ENCODE peak calls at places on chromosomes 7 and 10, in five cellular contexts. One of them, this sample, is unnamed.

GRCh38 chr10:90723416-90724068 is 134.3 kb downstream of the HTR7 start:
- DNase-seq in cardiac fibroblast: no peak
- DNase-seq in bronchial epithelial cell: peak
- DNase-seq in psoas muscle: no peak
- DNase-seq in brain microvascular endothelial cell: no peak
- DNase-seq in this sample: no peak

GRCh38 chr7:4883352-4884144 is at the start of gene RADIL:
- DNase-seq in brain microvascular endothelial cell: peak
- DNase-seq in cardiac fibroblast: peak
- DNase-seq in bronchial epithelial cell: peak
- DNase-seq in psoas muscle: peak
- DNase-seq in this sample: peak

GRCh38 chr7:75662579-75663301 is 76.0 kb downstream of the HIP1 start:
- DNase-seq in cardiac fibroblast: no peak
- DNase-seq in psoas muscle: no peak
- DNase-seq in bronchial epithelial cell: no peak
- DNase-seq in brain microvascular endothelial cell: no peak
- DNase-seq in this sample: no peak

GRCh38 chr10:61545170-61545569 is 92.0 kb upstream of the TMEM26 start:
- DNase-seq in psoas muscle: no peak
- DNase-seq in bronchial epithelial cell: no peak
- DNase-seq in brain microvascular endothelial cell: no peak
- DNase-seq in cardiac fibroblast: no peak
- DNase-seq in this sample: no peak

GRCh38 chr7:26182283-26182682 is 18.3 kb downstream of the HNRNPA2B1 start:
- DNase-seq in cardiac fibroblast: no peak
- DNase-seq in brain microvascular endothelial cell: no peak
- DNase-seq in bronchial epithelial cell: no peak
- DNase-seq in psoas muscle: peak
- DNase-seq in this sample: no peak

GRCh38 chr7:4830176-4830575 is 31.7 kb downstream of the PAPOLB start:
- DNase-seq in cardiac fibroblast: peak
- DNase-seq in brain microvascular endothelial cell: peak
- DNase-seq in psoas muscle: no peak
- DNase-seq in bronchial epithelial cell: peak
- DNase-seq in this sample: peak

GRCh38 chr10:43393606-43394360 is 15.2 kb downstream of the HNRNPF start:
- DNase-seq in cardiac fibroblast: no peak
- DNase-seq in bronchial epithelial cell: no peak
- DNase-seq in brain microvascular endothelial cell: no peak
- DNase-seq in psoas muscle: no peak
- DNase-seq in this sample: no peak

GRCh38 chr7:141876371-141876770 is 35.1 kb upstream of the PRSS37 start:
- DNase-seq in brain microvascular endothelial cell: no peak
- DNase-seq in cardiac fibroblast: no peak
- DNase-seq in bronchial epithelial cell: no peak
- DNase-seq in psoas muscle: no peak
- DNase-seq in this sample: no peak

GRCh38 chr10:113594673-113595072 is 41.8 kb downstream of the HABP2 start:
- DNase-seq in cardiac fibroblast: no peak
- DNase-seq in brain microvascular endothelial cell: no peak
- DNase-seq in psoas muscle: no peak
- DNase-seq in bronchial epithelial cell: no peak
- DNase-seq in this sample: no peak

GRCh38 chr7:77330169-77330882 is 85.8 kb downstream of the GSAP start:
- DNase-seq in bronchial epithelial cell: peak
- DNase-seq in psoas muscle: no peak
- DNase-seq in cardiac fibroblast: peak
- DNase-seq in brain microvascular endothelial cell: no peak
- DNase-seq in this sample: no peak

GRCh38 chr7:86598721-86599120 is 45.0 kb upstream of the GRM3 start:
- DNase-seq in psoas muscle: no peak
- DNase-seq in brain microvascular endothelial cell: no peak
- DNase-seq in cardiac fibroblast: no peak
- DNase-seq in bronchial epithelial cell: no peak
- DNase-seq in this sample: no peak

GRCh38 chr10:130333185-130333584 is 197.0 kb downstream of the GLRX3 start:
- DNase-seq in cardiac fibroblast: no peak
- DNase-seq in psoas muscle: no peak
- DNase-seq in brain microvascular endothelial cell: no peak
- DNase-seq in bronchial epithelial cell: no peak
- DNase-seq in this sample: no peak
- TF ChIP-seq CTCF in cardiac fibroblast: no peak
- TF ChIP-seq CTCF in psoas muscle: no peak
- TF ChIP-seq CTCF in brain microvascular endothelial cell: no peak
- TF ChIP-seq CTCF in bronchial epithelial cell: no peak
- TF ChIP-seq CTCF in this sample: no peak

GRCh38 chr7:1666251-1666778 is 3.8 kb upstream of the ELFN1 start:
- DNase-seq in bronchial epithelial cell: no peak
- DNase-seq in cardiac fibroblast: no peak
- DNase-seq in psoas muscle: peak
- DNase-seq in brain microvascular endothelial cell: no peak
- DNase-seq in this sample: no peak

GRCh38 chr7:1668486-1668931 is 1.6 kb upstream of the ELFN1 start:
- DNase-seq in psoas muscle: peak
- DNase-seq in brain microvascular endothelial cell: no peak
- DNase-seq in bronchial epithelial cell: no peak
- DNase-seq in cardiac fibroblast: no peak
- DNase-seq in this sample: no peak

GRCh38 chr7:1665721-1666250 is 4.3 kb upstream of the ELFN1 start:
- DNase-seq in cardiac fibroblast: peak
- DNase-seq in bronchial epithelial cell: no peak
- DNase-seq in psoas muscle: peak
- DNase-seq in brain microvascular endothelial cell: no peak
- DNase-seq in this sample: peak

GRCh38 chr7:1667566-1668485 is 2.3 kb upstream of the ELFN1 start:
- DNase-seq in bronchial epithelial cell: no peak
- DNase-seq in brain microvascular endothelial cell: no peak
- DNase-seq in cardiac fibroblast: no peak
- DNase-seq in psoas muscle: peak
- DNase-seq in this sample: no peak

DNA sequence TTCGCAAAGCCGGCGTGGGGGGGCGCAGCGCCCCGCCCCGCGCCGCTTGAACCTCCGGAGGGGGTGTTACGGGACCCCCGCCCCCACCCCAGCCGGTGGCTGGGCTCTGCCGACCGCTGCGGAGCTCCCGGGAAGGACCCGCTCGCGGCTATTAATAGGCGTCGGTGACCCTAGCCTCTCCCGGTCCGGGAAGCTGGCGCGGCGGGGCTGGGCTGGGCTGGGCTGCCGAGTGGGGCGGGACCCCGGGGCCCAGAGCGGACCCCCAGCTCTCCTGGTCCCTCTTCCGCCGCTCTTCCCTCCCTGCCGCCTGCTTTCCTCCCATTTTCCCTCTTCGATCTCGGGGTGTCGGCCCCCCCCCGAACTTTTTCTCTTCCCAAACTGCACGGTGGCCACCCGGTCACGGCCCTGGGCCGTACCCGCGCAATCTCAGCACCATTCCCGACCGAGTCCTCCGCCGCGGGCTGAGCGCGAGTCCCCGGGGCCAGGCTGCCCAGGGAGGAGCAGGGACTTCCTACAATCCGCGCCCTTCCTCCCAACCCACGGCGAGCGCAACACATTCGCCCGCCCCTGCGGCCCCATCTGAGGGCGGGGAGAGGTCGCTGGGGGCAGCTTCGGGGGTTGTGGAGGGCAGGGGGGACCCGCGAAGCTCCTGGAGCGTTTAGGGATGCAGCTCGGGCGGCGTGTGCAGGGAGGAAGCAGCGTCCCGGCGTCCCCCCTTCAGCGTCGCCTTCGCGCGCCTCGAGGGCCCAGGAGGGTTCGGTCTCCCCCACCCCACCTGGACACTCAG is 3.1 kb upstream of the ELFN1 start:
- DNase-seq in psoas muscle: peak
- DNase-seq in brain microvascular endothelial cell: no peak
- DNase-seq in bronchial epithelial cell: no peak
- DNase-seq in cardiac fibroblast: no peak
- DNase-seq in this sample: no peak
- H3K4me3 ChIP-seq in psoas muscle: peak
- H3K4me3 ChIP-seq in brain microvascular endothelial cell: peak
- H3K4me3 ChIP-seq in bronchial epithelial cell: peak
- H3K4me3 ChIP-seq in cardiac fibroblast: peak
- H3K4me3 ChIP-seq in this sample: peak

GRCh38 chr10:70111496-70111895 is 21.1 kb downstream of the AIFM2 start:
- DNase-seq in cardiac fibroblast: no peak
- DNase-seq in brain microvascular endothelial cell: no peak
- DNase-seq in bronchial epithelial cell: no peak
- DNase-seq in psoas muscle: no peak
- DNase-seq in this sample: no peak

GRCh38 chr10:70109064-70109729 is 23.4 kb downstream of the AIFM2 start:
- DNase-seq in brain microvascular endothelial cell: no peak
- DNase-seq in psoas muscle: no peak
- DNase-seq in cardiac fibroblast: no peak
- DNase-seq in bronchial epithelial cell: no peak
- DNase-seq in this sample: peak

GRCh38 chr10:70101668-70102067 is 31.0 kb downstream of the AIFM2 start:
- DNase-seq in brain microvascular endothelial cell: no peak
- DNase-seq in psoas muscle: no peak
- DNase-seq in cardiac fibroblast: no peak
- DNase-seq in bronchial epithelial cell: no peak
- DNase-seq in this sample: no peak

GRCh38 chr10:70106958-70107791 is 25.4 kb downstream of the AIFM2 start:
- DNase-seq in brain microvascular endothelial cell: no peak
- DNase-seq in psoas muscle: no peak
- DNase-seq in cardiac fibroblast: peak
- DNase-seq in bronchial epithelial cell: no peak
- DNase-seq in this sample: no peak
- TF ChIP-seq CTCF in brain microvascular endothelial cell: peak
- TF ChIP-seq CTCF in psoas muscle: peak
- TF ChIP-seq CTCF in cardiac fibroblast: peak
- TF ChIP-seq CTCF in bronchial epithelial cell: peak
- TF ChIP-seq CTCF in this sample: peak

GRCh38 chr10:116836087-116836486 is 13.2 kb upstream of the ENO4 start:
- DNase-seq in bronchial epithelial cell: no peak
- DNase-seq in psoas muscle: no peak
- DNase-seq in brain microvascular endothelial cell: no peak
- DNase-seq in cardiac fibroblast: no peak
- DNase-seq in this sample: no peak
- H3K4me3 ChIP-seq in bronchial epithelial cell: no peak
- H3K4me3 ChIP-seq in psoas muscle: no peak
- H3K4me3 ChIP-seq in brain microvascular endothelial cell: no peak
- H3K4me3 ChIP-seq in cardiac fibroblast: no peak
- H3K4me3 ChIP-seq in this sample: no peak

GRCh38 chr7:111931016-111931517 is 275.1 kb downstream of the DOCK4 start:
- DNase-seq in brain microvascular endothelial cell: no peak
- DNase-seq in cardiac fibroblast: peak
- DNase-seq in bronchial epithelial cell: peak
- DNase-seq in psoas muscle: no peak
- DNase-seq in this sample: peak

GRCh38 chr7:111931958-111932357 is 274.2 kb downstream of the DOCK4 start:
- DNase-seq in brain microvascular endothelial cell: no peak
- DNase-seq in bronchial epithelial cell: no peak
- DNase-seq in psoas muscle: no peak
- DNase-seq in cardiac fibroblast: no peak
- DNase-seq in this sample: peak

GRCh38 chr7:111927383-111928019 is 278.7 kb downstream of the DOCK4 start:
- DNase-seq in bronchial epithelial cell: no peak
- DNase-seq in psoas muscle: no peak
- DNase-seq in cardiac fibroblast: no peak
- DNase-seq in brain microvascular endothelial cell: no peak
- DNase-seq in this sample: no peak

GRCh38 chr7:111933614-111934013 is 272.6 kb downstream of the DOCK4 start:
- DNase-seq in bronchial epithelial cell: no peak
- DNase-seq in brain microvascular endothelial cell: no peak
- DNase-seq in psoas muscle: no peak
- DNase-seq in cardiac fibroblast: no peak
- DNase-seq in this sample: peak

GRCh38 chr7:111929258-111929657 is 276.9 kb downstream of the DOCK4 start:
- DNase-seq in psoas muscle: no peak
- DNase-seq in brain microvascular endothelial cell: no peak
- DNase-seq in cardiac fibroblast: no peak
- DNase-seq in bronchial epithelial cell: no peak
- DNase-seq in this sample: no peak
- TF ChIP-seq CTCF in psoas muscle: no peak
- TF ChIP-seq CTCF in brain microvascular endothelial cell: no peak
- TF ChIP-seq CTCF in cardiac fibroblast: no peak
- TF ChIP-seq CTCF in bronchial epithelial cell: no peak
- TF ChIP-seq CTCF in this sample: no peak

DNA sequence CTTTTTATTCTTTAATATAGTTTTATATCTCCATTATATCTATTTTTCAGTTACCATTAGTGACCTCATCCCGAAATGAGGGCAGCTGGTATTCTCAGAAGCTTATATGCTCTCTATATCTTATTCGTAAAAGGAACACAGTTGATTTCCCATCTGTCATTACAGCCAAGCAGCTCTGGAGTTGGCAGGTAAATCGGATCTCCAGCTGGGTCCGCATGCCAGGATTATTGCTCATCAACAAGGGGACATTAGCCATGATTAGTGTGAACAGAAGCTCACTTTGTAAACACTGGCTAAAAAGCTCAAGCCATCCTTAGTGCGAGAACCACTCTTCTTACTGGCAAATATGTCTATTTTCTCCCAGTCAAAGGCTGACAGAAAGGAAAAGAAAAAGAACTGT is 180.3 kb downstream of the NPSR1 start:
- DNase-seq in psoas muscle: no peak
- DNase-seq in brain microvascular endothelial cell: no peak
- DNase-seq in bronchial epithelial cell: no peak
- DNase-seq in cardiac fibroblast: peak
- DNase-seq in this sample: no peak
- H3K4me3 ChIP-seq in psoas muscle: no peak
- H3K4me3 ChIP-seq in brain microvascular endothelial cell: no peak
- H3K4me3 ChIP-seq in bronchial epithelial cell: no peak
- H3K4me3 ChIP-seq in cardiac fibroblast: no peak
- H3K4me3 ChIP-seq in this sample: no peak

GRCh38 chr10:23293973-23294372 is 50.6 kb downstream of the C10orf67 start:
- DNase-seq in bronchial epithelial cell: no peak
- DNase-seq in cardiac fibroblast: no peak
- DNase-seq in brain microvascular endothelial cell: no peak
- DNase-seq in psoas muscle: no peak
- DNase-seq in this sample: no peak

GRCh38 chr10:23293145-23293724 is 51.4 kb downstream of the C10orf67 start:
- DNase-seq in cardiac fibroblast: peak
- DNase-seq in brain microvascular endothelial cell: peak
- DNase-seq in psoas muscle: no peak
- DNase-seq in bronchial epithelial cell: peak
- DNase-seq in this sample: no peak

GRCh38 chr10:23291551-23292334 is 52.9 kb downstream of the C10orf67 start:
- DNase-seq in psoas muscle: no peak
- DNase-seq in cardiac fibroblast: no peak
- DNase-seq in brain microvascular endothelial cell: no peak
- DNase-seq in bronchial epithelial cell: no peak
- DNase-seq in this sample: no peak

DNA sequence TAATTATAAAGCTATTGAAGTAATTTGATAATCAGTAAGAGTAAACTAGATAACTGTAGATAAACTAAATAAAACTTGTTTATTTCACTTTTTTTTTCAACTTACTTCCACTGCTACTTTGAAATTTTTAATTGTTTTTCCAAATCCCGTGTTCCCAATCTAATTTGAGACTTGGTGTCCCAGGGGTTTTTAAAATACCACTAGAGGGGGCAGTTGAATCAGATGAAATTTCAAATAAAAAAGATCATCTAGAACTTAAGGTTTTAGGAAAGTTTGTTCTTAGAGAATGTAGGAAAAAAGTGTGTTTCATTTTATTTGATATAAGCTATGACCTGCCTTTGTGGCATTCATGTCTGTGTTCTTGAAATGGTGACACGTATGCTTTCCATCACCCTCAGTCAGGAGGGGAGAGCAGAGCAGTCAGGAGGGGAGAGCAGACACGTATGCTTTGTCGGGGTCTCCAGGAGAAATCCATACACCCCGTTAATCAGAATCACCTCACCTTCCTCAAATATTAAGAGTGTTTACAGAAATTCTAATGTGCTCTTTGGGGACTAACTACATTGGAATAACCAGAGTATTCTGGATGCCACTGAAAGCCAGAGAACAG is 49.9 kb downstream of the C10orf67 start:
- DNase-seq in cardiac fibroblast: peak
- DNase-seq in brain microvascular endothelial cell: no peak
- DNase-seq in psoas muscle: no peak
- DNase-seq in bronchial epithelial cell: peak
- DNase-seq in this sample: peak
- TF ChIP-seq CTCF in cardiac fibroblast: peak
- TF ChIP-seq CTCF in brain microvascular endothelial cell: peak
- TF ChIP-seq CTCF in psoas muscle: no peak
- TF ChIP-seq CTCF in bronchial epithelial cell: peak
- TF ChIP-seq CTCF in this sample: peak